ENCODE peak calls at places on chromosomes 11 and 22, in five cellular contexts. L is colonic mucosa, O is DND-41, W is esophagus squamous epithelium, A is heart left ventricle. M is an unnamed sample.

GRCh38 chr11:123231263-123231662 is 36.2 kb upstream of the CLMP start:
- DNase-seq in O (no peak), A (no peak), L (no peak), W (no peak), M (no peak)

GRCh38 chr11:103234974-103235373 is 125.7 kb downstream of the DYNC2H1 start:
- DNase-seq in A (no peak), W (no peak), L (no peak), O (no peak), M (no peak)

GRCh38 chr11:65381721-65382035 is 768 bp downstream of the SLC25A45 start:
- DNase-seq in A (no peak), O (no peak), L (no peak), W (no peak), M (no peak)

GRCh38 chr11:94151903-94152677 is 23.4 kb downstream of the PANX1 start:
- DNase-seq in L (no peak), A (peak), O (no peak), W (no peak), M (no peak)

GRCh38 chr11:2825261-2825885 is 60.2 kb downstream of the CDKN1C start:
- DNase-seq in O (no peak), W (no peak), A (peak), L (peak), M (no peak)

GRCh38 chr22:44891791-44892190 is 118.0 kb downstream of the PHF21B start:
- DNase-seq in W (no peak), L (no peak), A (no peak), O (no peak), M (no peak)

GRCh38 chr11:27203077-27203476 is 159.9 kb downstream of the CCDC34 start:
- DNase-seq in W (no peak), O (no peak), A (no peak), L (peak), M (no peak)

GRCh38 chr11:2737226-2737590 is 37.4 kb upstream of the KCNQ1OT1 start:
- DNase-seq in A (no peak), W (no peak), L (no peak), O (no peak), M (no peak)

GRCh38 chr11:279966-280761 is 2.0 kb downstream of the NLRP6 start:
- DNase-seq in O (no peak), A (peak), W (no peak), L (peak), M (no peak)

GRCh38 chr22:30127749-30128166 is 47.5 kb downstream of the HORMAD2 start:
- DNase-seq in O (no peak), W (no peak), L (no peak), A (no peak), M (no peak)

GRCh38 chr11:34437224-34437879 is 1.4 kb upstream of the CAT start:
- DNase-seq in L (no peak), W (no peak), O (no peak), A (no peak), M (no peak)
- H3K4me3 ChIP-seq in L (no peak), W (no peak), O (no peak), A (peak), M (no peak)

DNA sequence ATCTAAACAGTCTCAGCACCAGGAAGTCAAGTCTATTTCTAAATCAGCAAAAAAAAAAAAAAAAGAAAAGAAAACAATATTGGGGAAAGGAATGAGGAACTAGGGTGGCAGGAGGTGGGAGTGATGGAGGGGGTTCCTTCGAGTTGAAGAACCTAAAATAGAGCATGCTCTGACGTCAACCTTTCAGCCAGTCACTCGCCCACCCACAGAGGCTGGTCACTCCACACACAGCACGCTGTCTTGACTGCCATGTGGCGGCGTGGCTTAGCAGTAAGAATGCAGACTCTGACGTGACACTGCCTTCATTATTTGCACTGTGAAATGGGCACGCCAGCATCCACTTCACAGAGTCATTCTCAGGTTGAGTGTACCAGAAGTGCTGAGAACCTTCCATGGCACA is 48.3 kb downstream of the LARGE1 start:
- DNase-seq in A (no peak), W (no peak), O (no peak), L (no peak), M (no peak)
- TF ChIP-seq CTCF in A (no peak), W (no peak), O (no peak), L (no peak), M (no peak)

DNA sequence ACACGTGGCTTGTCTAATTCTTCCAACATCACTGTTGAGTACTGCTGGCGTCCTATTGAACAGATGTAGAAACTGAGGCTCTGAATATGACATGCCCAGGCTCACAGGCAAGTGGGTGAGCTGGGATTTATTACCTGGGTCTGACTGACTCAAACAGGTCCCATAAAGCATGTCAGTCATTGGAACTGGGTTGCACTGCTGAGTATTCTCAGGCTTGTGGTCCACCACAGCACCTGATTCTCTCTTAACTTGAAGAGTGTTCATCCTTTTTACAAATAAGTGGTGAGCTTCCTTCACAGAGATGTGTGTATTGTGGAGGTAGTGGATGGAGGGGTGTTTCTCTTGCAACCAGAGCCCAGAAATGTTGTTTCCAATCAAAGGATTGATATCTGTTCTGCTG is 44.5 kb downstream of the SC5D start:
- DNase-seq in L (no peak), W (no peak), A (no peak), O (no peak), M (no peak)
- H3K4me3 ChIP-seq in L (no peak), W (no peak), A (no peak), O (no peak), M (no peak)

DNA sequence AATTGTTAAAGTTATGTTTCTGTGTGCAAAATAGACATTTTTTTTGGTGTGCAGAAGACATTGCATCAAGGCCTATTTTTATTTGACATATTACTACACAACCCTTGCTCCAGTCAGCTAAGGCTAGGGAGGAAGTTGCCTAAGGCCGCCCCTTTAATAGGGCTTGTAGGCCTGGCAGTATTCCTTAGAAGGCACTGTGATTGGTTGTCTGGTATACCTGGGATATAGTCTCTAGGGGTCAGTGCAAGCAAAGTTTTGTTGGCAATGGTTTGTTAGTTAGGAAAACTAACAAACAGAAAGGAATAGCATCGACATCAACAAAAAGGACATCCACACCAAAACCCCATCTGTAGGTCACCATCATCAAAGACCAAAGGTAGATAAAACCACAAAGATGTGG is 16.9 kb downstream of the CCDC15 start:
- DNase-seq in O (no peak), A (no peak), W (no peak), L (no peak), M (no peak)
- TF ChIP-seq CTCF in O (no peak), A (no peak), W (no peak), L (no peak), M (peak)

GRCh38 chr22:35894464-35894878 is 134.2 kb downstream of the RBFOX2 start:
- DNase-seq in A (no peak), O (no peak), W (no peak), L (no peak), M (no peak)
- H3K4me3 ChIP-seq in A (peak), O (no peak), W (peak), L (no peak), M (no peak)

GRCh38 chr11:85517272-85517671 is 109.9 kb downstream of the DLG2 start:
- DNase-seq in O (no peak), A (no peak), L (no peak), W (no peak), M (no peak)
- TF ChIP-seq CTCF in O (no peak), A (no peak), L (no peak), W (no peak), M (no peak)

GRCh38 chr22:38456272-38456837 is 1.4 kb upstream of the KCNJ4 start:
- DNase-seq in W (no peak), A (no peak), O (no peak), L (no peak), M (no peak)
- H3K4me3 ChIP-seq in W (no peak), A (peak), O (no peak), L (no peak), M (no peak)

GRCh38 chr22:50342651-50343540 is at the start of gene PPP6R2:
- DNase-seq in A (peak), L (peak), W (no peak), O (peak), M (no peak)
- TF ChIP-seq CTCF in A (peak), L (no peak), W (no peak), O (no peak), M (no peak)

M was measured in GM12864.